ENCODE peak calls at places on chromosomes 12 and 14, in ten cellular contexts. M is activated T-cell treated with anti-CD3 and anti-CD28 coated beads, Interleukin-2, amount 50 U/mL, for 72 hours; X is substantia nigra; V is A172; R is natural killer cell; A is Right ventricle myocardium superior; E is AG04449; J is AG09309; F is pancreas; C is H9. Q is an unnamed sample.

GRCh38 chr12:69988601-69989194 is 163.7 kb downstream of the MYRFL start:
- DNase-seq in M (no peak), X (no peak), V (peak), R (no peak), A (no peak), E (peak), J (no peak), F (no peak), C (no peak), Q (no peak)

GRCh38 chr14:100031506-100032281 is 33.5 kb upstream of the EVL start:
- DNase-seq in M (no peak), X (no peak), V (peak), R (no peak), A (no peak), E (peak), J (peak), F (no peak), C (no peak), Q (no peak)

GRCh38 chr14:59202031-59202430 is 13.6 kb downstream of the DAAM1 start:
- DNase-seq in M (peak), X (no peak), V (no peak), R (peak), A (no peak), E (no peak), J (no peak), F (no peak), C (no peak), Q (no peak)

GRCh38 chr14:92253381-92253894 is 69.5 kb upstream of the SLC24A4 start:
- DNase-seq in M (no peak), X (no peak), V (no peak), R (no peak), A (no peak), E (no peak), J (no peak), F (no peak), C (peak), Q (no peak)

GRCh38 chr12:31215521-31216232 is 110.3 kb downstream of the SINHCAF start:
- DNase-seq in M (no peak), X (no peak), V (no peak), R (no peak), A (peak), E (no peak), J (no peak), F (no peak), C (no peak), Q (no peak)

GRCh38 chr14:46782281-46782680 is 130.7 kb upstream of the RPL10L start:
- DNase-seq in M (no peak), X (no peak), V (no peak), R (no peak), A (no peak), E (no peak), J (no peak), F (no peak), C (no peak), Q (no peak)

GRCh38 chr14:50311337-50311973 is 574 bp downstream of the L2HGDH start:
- DNase-seq in M (no peak), X (no peak), V (no peak), R (no peak), A (no peak), E (no peak), J (no peak), F (no peak), C (no peak), Q (peak)

GRCh38 chr12:102953221-102953620 is 4.3 kb upstream of the ASCL1 start:
- DNase-seq in M (no peak), X (no peak), V (no peak), R (no peak), A (no peak), E (no peak), J (no peak), F (no peak), C (no peak), Q (no peak)

GRCh38 chr12:34602213-34602940 is 580.1 kb downstream of the ALG10 start:
- DNase-seq in M (no peak), X (no peak), V (no peak), R (no peak), A (no peak), E (no peak), J (no peak), F (no peak), C (no peak), Q (no peak)

GRCh38 chr12:121138284-121138683 is 5.6 kb downstream of the P2RX7 start:
- DNase-seq in M (no peak), X (no peak), V (no peak), R (no peak), A (no peak), E (no peak), J (no peak), F (no peak), C (no peak), Q (no peak)

GRCh38 chr12:96908170-96908675 is 1.2 kb downstream of the NEDD1 start:
- DNase-seq in M (peak), X (no peak), V (peak), R (no peak), A (no peak), E (no peak), J (no peak), F (no peak), C (no peak), Q (peak)